ENCODE peak calls at places on chromosome 1, in nine cellular contexts. G is pancreas, R is adrenal gland, F is brain microvascular endothelial cell, C is mucosa of descending colon, K is heart right ventricle, E is breast epithelium, H is foreskin fibroblast, Z is BJ. A is an unnamed sample.

GRCh38 chr1:226181996-226182714 is 4.4 kb downstream of the ACBD3 start:
- DNase-seq in G (peak), R (peak), F (peak), C (peak), K (peak), E (no peak), H (peak), Z (no peak), A (peak)

GRCh38 chr1:154481058-154481457 is 21.0 kb upstream of the TDRD10 start:
- DNase-seq in G (no peak), R (no peak), F (no peak), C (no peak), K (no peak), E (no peak), H (no peak), Z (no peak), A (no peak)

GRCh38 chr1:1024421-1025415 is 4.8 kb downstream of the AGRN start:
- DNase-seq in G (peak), R (no peak), F (no peak), C (no peak), K (no peak), E (peak), H (no peak), Z (no peak), A (no peak)

GRCh38 chr1:1764876-1765478 is 13.3 kb downstream of the NADK start:
- DNase-seq in G (no peak), R (no peak), F (no peak), C (peak), K (no peak), E (no peak), H (no peak), Z (no peak), A (no peak)

GRCh38 chr1:177384461-177384860 is 213.7 kb downstream of the BRINP2 start:
- DNase-seq in G (no peak), R (no peak), F (no peak), C (no peak), K (no peak), E (no peak), H (peak), Z (no peak), A (peak)

GRCh38 chr1:34163792-34164509 is 1.1 kb downstream of the CSMD2 start:
- DNase-seq in G (no peak), R (peak), F (no peak), C (no peak), K (no peak), E (no peak), H (peak), Z (no peak), A (no peak)

GRCh38 chr1:108541856-108542255 is 18.0 kb upstream of the EEIG2 start:
- DNase-seq in G (no peak), R (no peak), F (no peak), C (no peak), K (no peak), E (no peak), H (no peak), Z (no peak), A (no peak)

GRCh38 chr1:39729030-39729429 is 9.7 kb upstream of the PPIE start:
- DNase-seq in G (no peak), R (no peak), F (no peak), C (no peak), K (no peak), E (no peak), H (peak), Z (no peak), A (no peak)

GRCh38 chr1:13224480-13225060 is 1.4 kb downstream of the PRAMEF18 start:
- DNase-seq in G (no peak), R (no peak), F (no peak), C (no peak), K (no peak), E (no peak), H (no peak), Z (no peak), A (no peak)

GRCh38 chr1:29180497-29181412 is 945 bp downstream of the SRSF4 start:
- DNase-seq in G (no peak), R (no peak), F (peak), C (no peak), K (no peak), E (no peak), H (no peak), Z (no peak), A (no peak)

GRCh38 chr1:29181413-29182225 is at the start of gene SRSF4:
- DNase-seq in G (peak), R (peak), F (peak), C (peak), K (peak), E (peak), H (peak), Z (peak), A (peak)

GRCh38 chr1:29177022-29177705 is 4.5 kb downstream of the SRSF4 start:
- DNase-seq in G (no peak), R (no peak), F (no peak), C (no peak), K (no peak), E (no peak), H (no peak), Z (no peak), A (no peak)

GRCh38 chr1:29176567-29176966 is 5.1 kb downstream of the SRSF4 start:
- DNase-seq in G (no peak), R (no peak), F (no peak), C (no peak), K (no peak), E (no peak), H (peak), Z (peak), A (no peak)

DNA sequence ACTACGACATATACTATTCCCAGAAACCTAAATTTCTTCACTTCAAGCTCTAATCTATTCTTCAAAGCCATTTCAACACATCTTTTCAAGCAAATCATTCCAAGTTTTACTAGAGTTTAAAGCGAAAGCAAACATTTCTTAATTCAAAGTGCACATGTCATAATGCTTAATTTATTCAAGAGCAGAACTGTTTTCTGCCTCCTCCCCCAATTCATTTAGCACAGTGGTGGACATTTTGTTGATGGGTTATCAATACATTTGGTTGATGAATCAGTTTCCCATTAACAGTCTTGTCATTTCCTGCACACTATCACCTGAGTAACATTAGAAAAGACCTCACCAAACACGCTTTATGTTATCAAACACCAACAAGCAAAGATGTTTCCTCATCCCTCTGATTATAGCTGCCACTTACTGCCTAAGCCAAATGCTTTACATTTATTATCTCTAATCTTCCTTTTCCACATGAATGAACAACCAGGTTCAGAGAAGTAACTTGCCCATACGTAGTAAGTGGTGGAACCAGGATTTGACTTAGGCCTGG is 2.0 kb downstream of the SRSF4 start:
- DNase-seq in G (no peak), R (no peak), F (no peak), C (no peak), K (no peak), E (no peak), H (no peak), Z (no peak), A (no peak)
- H3K4me3 ChIP-seq in G (no peak), R (peak), F (peak), C (no peak), K (peak), E (peak), H (peak), Z (peak), A (peak)

GRCh38 chr1:24203404-24203803 is 16.3 kb upstream of the IFNLR1 start:
- DNase-seq in G (no peak), R (no peak), F (no peak), C (peak), K (no peak), E (peak), H (no peak), Z (no peak), A (no peak)

GRCh38 chr1:24202987-24203386 is 15.9 kb upstream of the IFNLR1 start:
- DNase-seq in G (no peak), R (no peak), F (no peak), C (no peak), K (no peak), E (no peak), H (no peak), Z (no peak), A (no peak)

GRCh38 chr1:24202556-24202955 is 15.5 kb upstream of the IFNLR1 start:
- DNase-seq in G (no peak), R (no peak), F (no peak), C (no peak), K (no peak), E (no peak), H (no peak), Z (no peak), A (no peak)

GRCh38 chr1:24204116-24204515 is 17.0 kb upstream of the IFNLR1 start:
- DNase-seq in G (no peak), R (no peak), F (no peak), C (no peak), K (no peak), E (no peak), H (no peak), Z (no peak), A (no peak)

DNA sequence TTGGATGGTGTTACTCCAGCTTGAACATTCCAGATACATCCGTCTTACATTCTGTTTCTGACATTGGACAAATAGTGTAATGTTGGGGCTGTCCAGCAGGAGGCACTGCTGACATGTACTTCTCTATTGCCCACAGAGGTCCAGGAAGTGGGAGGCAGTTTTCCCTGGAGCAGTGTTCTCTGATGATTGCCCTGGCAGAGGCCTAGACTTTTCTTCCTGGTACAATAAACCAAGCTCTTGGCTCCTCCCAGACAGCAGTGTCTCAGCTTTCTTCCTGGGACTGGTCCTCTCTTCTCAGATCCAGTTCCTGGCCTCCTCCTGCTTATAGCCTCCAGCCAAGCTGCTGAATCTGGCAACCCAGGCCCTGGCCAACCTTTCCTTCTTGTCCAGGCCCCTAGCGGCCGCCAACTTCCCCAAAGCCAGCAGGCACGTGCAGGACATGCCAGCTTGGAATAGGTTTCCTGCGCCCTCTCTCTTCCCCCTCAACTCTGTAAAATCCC is 14.9 kb upstream of the IFNLR1 start:
- DNase-seq in G (peak), R (peak), F (peak), C (peak), K (peak), E (peak), H (peak), Z (peak), A (peak)
- TF ChIP-seq CTCF in G (peak), R (peak), F (peak), C (peak), K (peak), E (peak), H (peak), Z (peak), A (peak)

GRCh38 chr1:27868932-27869718 is 3.2 kb upstream of the THEMIS2 start:
- DNase-seq in G (no peak), R (peak), F (no peak), C (peak), K (no peak), E (no peak), H (no peak), Z (no peak), A (no peak)
- H3K4me3 ChIP-seq in G (no peak), R (no peak), F (no peak), C (no peak), K (no peak), E (no peak), H (no peak), Z (no peak), A (no peak)

DNA sequence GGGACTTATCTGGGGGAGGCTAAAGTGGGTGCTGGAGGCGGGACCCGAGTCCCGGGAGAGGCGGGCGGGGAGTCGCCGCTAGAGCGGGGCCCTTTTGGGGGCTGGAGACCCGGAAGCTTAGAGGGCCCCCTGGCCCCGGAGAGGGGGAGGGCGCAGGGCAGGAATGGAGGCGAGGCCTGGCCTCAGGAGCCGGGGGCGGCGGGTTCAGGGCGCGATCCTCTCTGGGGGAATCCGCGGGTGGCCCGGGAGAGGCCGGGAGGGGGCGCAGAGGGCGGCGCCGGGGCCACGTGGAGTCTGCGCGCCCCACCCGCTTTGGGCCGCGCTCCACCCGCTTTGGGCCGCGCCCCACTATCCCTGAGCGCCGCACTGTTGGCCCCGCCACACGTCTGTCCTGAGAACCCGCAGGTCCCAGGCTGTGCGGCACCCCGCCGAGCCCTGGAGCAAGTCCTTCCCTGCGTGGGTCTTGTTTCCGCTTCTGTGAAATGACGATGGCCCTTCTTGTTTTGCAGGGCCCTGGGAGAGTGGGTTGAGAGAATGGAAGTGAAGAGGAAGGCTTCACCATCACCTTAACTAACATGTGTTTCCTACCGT is 84.4 kb downstream of the NKAIN1 start:
- DNase-seq in G (peak), R (peak), F (peak), C (no peak), K (peak), E (peak), H (peak), Z (no peak), A (peak)
- TF ChIP-seq CTCF in G (no peak), R (no peak), F (peak), C (no peak), K (peak), E (peak), H (peak), Z (peak), A (peak)

GRCh38 chr1:234499119-234500039 is 20.4 kb upstream of the TARBP1 start:
- DNase-seq in G (peak), R (peak), F (peak), C (peak), K (peak), E (peak), H (peak), Z (no peak), A (peak)
- H3K4me3 ChIP-seq in G (no peak), R (no peak), F (no peak), C (no peak), K (no peak), E (peak), H (peak), Z (no peak), A (peak)

GRCh38 chr1:15033264-15033663 is 120.3 kb upstream of the TMEM51 start:
- DNase-seq in G (no peak), R (no peak), F (peak), C (no peak), K (no peak), E (no peak), H (peak), Z (no peak), A (peak)
- TF ChIP-seq CTCF in G (no peak), R (no peak), F (peak), C (no peak), K (no peak), E (no peak), H (peak), Z (peak), A (peak)

A was measured in astrocyte of the cerebellum.